ENCODE peak calls at places on chromosome 16, in four cellular contexts. K, N, W and X are unnamed samples.

GRCh38 chr16:70664325-70665112 is 18.2 kb downstream of the IL34 start:
- DNase-seq in K (no peak), N (no peak), W (no peak), X (no peak)

GRCh38 chr16:919658-920631 is 50.8 kb downstream of the LMF1 start:
- DNase-seq in K (no peak), N (peak), W (peak), X (no peak)

GRCh38 chr16:11835891-11836652 is 15.3 kb downstream of the RSL1D1 start:
- DNase-seq in K (no peak), N (peak), W (no peak), X (no peak)

GRCh38 chr16:86566601-86566965 is at the start of gene FOXC2:
- DNase-seq in K (peak), N (peak), W (peak), X (peak)

GRCh38 chr16:24302636-24303035 is 46.5 kb downstream of the CACNG3 start:
- DNase-seq in K (no peak), N (no peak), W (no peak), X (no peak)

GRCh38 chr16:10362077-10362863 is 23.6 kb upstream of the ATF7IP2 start:
- DNase-seq in K (no peak), N (no peak), W (no peak), X (no peak)

GRCh38 chr16:2009791-2010510 is at the start of gene ZNF598:
- DNase-seq in K (peak), N (peak), W (peak), X (peak)

GRCh38 chr16:55000595-55000994 is 69.9 kb downstream of the IRX5 start:
- DNase-seq in K (no peak), N (peak), W (no peak), X (no peak)

GRCh38 chr16:75252049-75252864 is 833 bp upstream of the BCAR1 start:
- DNase-seq in K (no peak), N (no peak), W (no peak), X (no peak)

GRCh38 chr16:71626858-71627213 is 852 bp downstream of the MARVELD3 start:
- DNase-seq in K (peak), N (no peak), W (no peak), X (no peak)

GRCh38 chr16:58116046-58116445 is 13.1 kb downstream of the CFAP20 start:
- DNase-seq in K (no peak), N (no peak), W (no peak), X (no peak)

GRCh38 chr16:22123759-22124490 is 31.6 kb downstream of the VWA3A start:
- DNase-seq in K (no peak), N (no peak), W (no peak), X (no peak)

GRCh38 chr16:10624527-10624926 is 44.1 kb upstream of the EMP2 start:
- DNase-seq in K (peak), N (no peak), W (no peak), X (no peak)

GRCh38 chr16:67782567-67783352 is 23.6 kb downstream of the RANBP10 start:
- DNase-seq in K (no peak), N (no peak), W (no peak), X (no peak)

GRCh38 chr16:27174007-27174406 is 29.3 kb upstream of the KDM8 start:
- DNase-seq in K (no peak), N (no peak), W (peak), X (no peak)

GRCh38 chr16:55913717-55914116 is 38.5 kb upstream of the CES5A start:
- DNase-seq in K (no peak), N (no peak), W (no peak), X (no peak)

GRCh38 chr16:30747331-30747730 is 894 bp upstream of the PHKG2 start:
- DNase-seq in K (no peak), N (peak), W (no peak), X (no peak)

GRCh38 chr16:50679266-50679665 is 1.8 kb downstream of the SNX20 start:
- DNase-seq in K (no peak), N (no peak), W (no peak), X (no peak)

GRCh38 chr16:75805946-75806345 is 79.7 kb upstream of the CPHXL start:
- DNase-seq in K (no peak), N (no peak), W (no peak), X (no peak)

GRCh38 chr16:2150418-2151187 is 2.2 kb downstream of the RAB26 start:
- DNase-seq in K (peak), N (no peak), W (no peak), X (no peak)

GRCh38 chr16:67277294-67277998 is 1.9 kb upstream of the PLEKHG4 start:
- DNase-seq in K (peak), N (peak), W (peak), X (peak)

GRCh38 chr16:2033057-2033911 is 6.6 kb downstream of the NHERF2 start:
- DNase-seq in K (peak), N (peak), W (no peak), X (peak)

GRCh38 chr16:4081035-4081434 is 35.2 kb downstream of the ADCY9 start:
- DNase-seq in K (no peak), N (no peak), W (no peak), X (no peak)

GRCh38 chr16:8885674-8886592 is 3.8 kb downstream of the LITAFD start:
- DNase-seq in K (peak), N (no peak), W (no peak), X (no peak)

GRCh38 chr16:79265701-79266100 is 334.8 kb downstream of the MAF start:
- DNase-seq in K (no peak), N (no peak), W (no peak), X (no peak)